ENCODE peak calls at places on chromosomes 3 and 15, in five cellular contexts. H is GM23338, A is GM23248, M is PC-3, G is OCI-LY7. R is an unnamed sample.

GRCh38 chr3:71288269-71288930 is 295.1 kb downstream of the FOXP1 start:
- DNase-seq in G (no peak), A (peak; percentile 18), H (no peak), M (no peak), R (no peak)

GRCh38 chr3:58588030-58588614 is 10.9 kb upstream of the FAM107A start:
- DNase-seq in A (peak; percentile 51), G (no peak), M (peak; percentile 48), H (peak; percentile 88), R (peak; percentile 82)

GRCh38 chr3:14784087-14784596 is 34.6 kb upstream of the FGD5 start:
- DNase-seq in G (no peak), M (no peak), H (peak; percentile 38), A (no peak), R (peak; percentile 51)

GRCh38 chr3:90184861-90185260 is 1077.4 kb downstream of the EPHA3 start:
- DNase-seq in H (no peak), M (peak; percentile 49), G (no peak), A (peak; percentile 51), R (no peak)

GRCh38 chr3:58496206-58496605 is 4.3 kb downstream of the KCTD6 start:
- DNase-seq in G (no peak), H (no peak), M (no peak), A (no peak), R (peak; percentile 65)

GRCh38 chr3:59425942-59426341 is 376.1 kb upstream of the CFAP20DC start:
- DNase-seq in H (no peak), M (no peak), G (peak; percentile 7), A (no peak), R (no peak)

GRCh38 chr15:96353931-96354730 is 23.6 kb downstream of the NR2F2 start:
- DNase-seq in A (peak; percentile 71), H (peak; percentile 80), G (no peak), M (peak; percentile 22), R (peak; percentile 88)

GRCh38 chr3:170049146-170050000 is 11.6 kb downstream of the GPR160 start:
- DNase-seq in M (peak; percentile 94), G (no peak), H (no peak), A (peak; percentile 57), R (no peak)

GRCh38 chr3:149317072-149317471 is 16.4 kb downstream of the TM4SF18 start:
- DNase-seq in G (no peak), H (no peak), M (no peak), A (no peak), R (no peak)

GRCh38 chr3:110750201-110750600 is 321.4 kb upstream of the NECTIN3 start:
- DNase-seq in A (peak; percentile 14), H (no peak), G (no peak), M (no peak), R (no peak)

GRCh38 chr3:184565421-184566211 is 4.0 kb downstream of the EPHB3 start:
- DNase-seq in H (no peak), A (peak; percentile 96), G (no peak), M (peak; percentile 97), R (peak; percentile 64)

GRCh38 chr3:35733276-35733675 is 94.0 kb downstream of the ARPP21 start:
- DNase-seq in H (no peak), G (no peak), M (no peak), A (no peak), R (no peak)

GRCh38 chr3:77446084-77446483 is 406.2 kb downstream of the ROBO2 start:
- DNase-seq in A (no peak), G (no peak), M (no peak), H (no peak), R (no peak)

GRCh38 chr3:133945696-133946095 is 50.0 kb upstream of the RAB6B start:
- DNase-seq in M (no peak), H (no peak), G (no peak), A (no peak), R (no peak)

GRCh38 chr15:100107606-100108225 is 234.1 kb downstream of the ADAMTS17 start:
- DNase-seq in G (no peak), H (no peak), M (no peak), A (no peak), R (no peak)

GRCh38 chr3:49602049-49602554 is 47.8 kb downstream of the BSN start:
- DNase-seq in H (no peak), A (no peak), M (peak; percentile 41), G (no peak), R (no peak)

GRCh38 chr3:136070953-136071949 is 105.7 kb downstream of the PPP2R3A start:
- DNase-seq in G (peak; percentile 28), A (peak; percentile 68), H (peak; percentile 33), M (peak; percentile 19), R (no peak)

GRCh38 chr15:85583404-85584390 is 203.3 kb downstream of the AKAP13 start:
- DNase-seq in H (no peak), G (peak; percentile 77), M (peak; percentile 77), A (no peak), R (peak; percentile 38)

GRCh38 chr3:189316296-189317019 is 144.7 kb downstream of the TPRG1 start:
- DNase-seq in G (no peak), H (peak; percentile 29), A (no peak), M (peak; percentile 98), R (no peak)

GRCh38 chr3:152834354-152835310 is at the start of gene P2RY1:
- DNase-seq in M (peak; percentile 58), A (peak; percentile 61), G (peak; percentile 41), H (peak; percentile 88), R (peak; percentile 91)

GRCh38 chr3:134900482-134900881 is 105.4 kb downstream of the EPHB1 start:
- DNase-seq in H (no peak), A (no peak), G (no peak), M (no peak), R (no peak)

GRCh38 chr3:125128861-125129501 is 73.2 kb upstream of the HEG1 start:
- DNase-seq in H (no peak), G (no peak), M (peak; percentile 46), A (peak; percentile 91), R (no peak)

GRCh38 chr3:69318410-69318809 is 67.5 kb downstream of the FRMD4B start:
- DNase-seq in G (no peak), M (no peak), H (no peak), A (no peak), R (no peak)

GRCh38 chr3:12797124-12797891 is 828 bp downstream of the CAND2 start:
- DNase-seq in A (no peak), G (peak; percentile 86), H (peak; percentile 56), M (no peak), R (no peak)

GRCh38 chr15:51879555-51879954 is 50.1 kb downstream of the TMOD3 start:
- DNase-seq in M (peak; percentile 59), H (no peak), G (no peak), A (peak; percentile 85), R (no peak)

GRCh38 chr3:79926522-79926921 is 158.7 kb upstream of the ROBO1 start:
- DNase-seq in A (no peak), G (no peak), H (no peak), M (no peak), R (no peak)

GRCh38 chr3:139230391-139230790 is 113.4 kb upstream of the MRPS22 start:
- DNase-seq in G (no peak), M (no peak), A (no peak), H (no peak), R (no peak)

GRCh38 chr3:121483290-121483689 is 62.5 kb downstream of the POLQ start:
- DNase-seq in H (no peak), M (no peak), A (peak; percentile 33), G (no peak), R (no peak)

GRCh38 chr3:161695811-161696210 is 199.2 kb downstream of the OTOL1 start:
- DNase-seq in H (no peak), G (no peak), M (no peak), A (no peak), R (no peak)

GRCh38 chr15:65060641-65061397 is 7.0 kb downstream of the RASL12 start:
- DNase-seq in H (no peak), G (no peak), A (no peak), M (no peak), R (no peak)

GRCh38 chr3:29764603-29765254 is 483.9 kb downstream of the RBMS3 start:
- DNase-seq in H (no peak), G (no peak), A (peak; percentile 87), M (peak; percentile 94), R (no peak)

GRCh38 chr3:106342386-106342785 is 473.6 kb upstream of the CBLB start:
- DNase-seq in G (no peak), H (no peak), A (no peak), M (no peak), R (no peak)

GRCh38 chr3:106349191-106349881 is 480.5 kb upstream of the CBLB start:
- DNase-seq in M (peak; percentile 35), G (no peak), A (no peak), H (no peak), R (no peak)

GRCh38 chr3:106343841-106344240 is 475.0 kb upstream of the CBLB start:
- DNase-seq in M (no peak), A (no peak), G (no peak), H (no peak), R (no peak)

GRCh38 chr3:106348142-106348690 is 479.4 kb upstream of the CBLB start:
- DNase-seq in H (no peak), G (no peak), M (no peak), A (no peak), R (no peak)

DNA sequence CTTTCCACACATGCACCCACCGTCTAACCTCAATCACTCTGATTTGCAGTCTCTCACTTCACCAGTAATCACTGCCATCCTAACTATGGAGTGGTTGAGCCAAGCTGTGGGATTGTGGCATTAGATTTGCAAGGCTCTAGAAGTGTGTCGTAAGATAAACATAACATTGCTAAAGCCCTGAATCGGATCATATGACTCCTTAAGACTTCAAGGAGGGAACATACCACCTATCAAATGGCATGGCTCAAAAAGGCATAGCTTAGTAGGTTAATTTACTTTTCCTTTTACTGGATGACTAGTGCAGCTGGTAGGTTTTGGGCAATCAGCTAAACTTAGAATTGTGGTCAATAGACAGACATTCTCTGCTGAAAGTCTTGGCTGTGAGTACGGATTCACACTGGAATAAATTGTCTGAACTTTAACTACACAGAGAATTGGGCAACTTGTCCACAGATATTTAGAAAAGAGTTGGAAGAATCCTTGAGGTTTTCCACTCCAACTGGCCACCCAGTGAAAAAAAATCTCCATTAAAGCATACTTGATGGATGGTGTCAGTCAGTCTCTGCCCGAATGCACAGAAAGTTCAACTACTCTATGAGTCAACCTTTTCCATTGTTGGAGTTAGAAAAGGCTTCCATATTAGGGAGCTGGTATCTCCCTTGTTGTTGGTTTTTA is 476.7 kb upstream of the CBLB start:
- DNase-seq in G (no peak), M (peak; percentile 92), A (peak; percentile 94), H (no peak), R (no peak)
- H2AFZ ChIP-seq in G (no peak overlapping the region), M (peak overlapping the region; percentile 54), A (peak overlapping the region; percentile 4), H (peak overlapping the region; percentile 64), R (peak overlapping the region; percentile 14)

GRCh38 chr3:21174461-21174860 is 576.5 kb downstream of the ZNF385D start:
- DNase-seq in G (no peak), A (peak; percentile 71), H (no peak), M (no peak), R (no peak)
- TF ChIP-seq EZH2phosphoT487 in G (no peak), A (no peak), H (no peak), M (no peak), R (no peak)

DNA sequence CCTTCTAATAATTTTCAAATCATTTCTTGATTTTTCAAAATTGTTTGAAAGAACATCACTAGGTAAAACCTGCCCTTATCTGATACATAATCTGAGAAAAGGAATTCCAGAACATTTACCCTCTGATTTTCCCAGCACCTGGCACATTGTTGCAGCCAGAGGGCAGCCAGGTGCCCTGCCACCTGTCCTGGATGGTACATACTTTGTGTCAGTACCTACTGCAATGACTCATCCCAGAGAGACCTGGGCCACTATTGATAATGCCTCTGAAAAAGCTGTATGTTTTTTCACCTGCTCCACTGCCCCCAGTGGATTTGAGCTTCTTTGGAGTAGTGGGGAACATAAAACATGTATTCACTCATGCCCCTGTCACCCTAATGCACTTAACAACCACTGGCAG is 648.9 kb upstream of the GBE1 start:
- DNase-seq in G (no peak), M (peak; percentile 67), A (no peak), H (peak; percentile 25), R (no peak)
- H3K4me1 ChIP-seq in G (no peaks in the 10 kb centered on the region), M (no peaks in the 10 kb centered on the region), A (no peaks in the 10 kb centered on the region), H (no peaks in the 10 kb centered on the region), R (no peaks in the 10 kb centered on the region)

GRCh38 chr15:31255732-31256384 is 70.8 kb upstream of the KLF13 start:
- DNase-seq in A (no peak), M (no peak), G (peak; percentile 61), H (no peak), R (no peak)
- H2AFZ ChIP-seq in A (no peak overlapping the region), M (no peak overlapping the region), G (peak overlapping the region; percentile 37), H (no peak overlapping the region), R (no peak overlapping the region)